ENCODE peak calls at places on chromosomes 6 and 20, in five cellular contexts. A is NCI-H2029, L is Right ventricle myocardium inferior, Q is aorta, H is GM23248. J is an unnamed sample.

GRCh38 chr20:54086444-54087134 is 16.2 kb upstream of the BCAS1 start:
- DNase-seq in A (no peak), H (peak), L (no peak), Q (no peak), J (no peak)

GRCh38 chr6:160256445-160256844 is 2.2 kb downstream of the SLC22A2 start:
- DNase-seq in Q (no peak), L (no peak), A (no peak), H (no peak), J (no peak)

GRCh38 chr6:42692151-42692911 is 30.1 kb downstream of the PRPH2 start:
- DNase-seq in H (peak), L (no peak), Q (no peak), A (no peak), J (no peak)

GRCh38 chr6:150478651-150479498 is 110.1 kb downstream of the IYD start:
- DNase-seq in Q (no peak), L (no peak), A (no peak), H (no peak), J (no peak)

GRCh38 chr6:21582651-21583050 is 10.9 kb upstream of the SOX4 start:
- DNase-seq in L (no peak), Q (no peak), H (peak), A (no peak), J (no peak)

GRCh38 chr20:61476956-61477355 is 224.9 kb downstream of the CDH4 start:
- DNase-seq in Q (no peak), A (no peak), L (no peak), H (no peak), J (no peak)

GRCh38 chr20:44017905-44018683 is 103.4 kb downstream of the TOX2 start:
- DNase-seq in Q (peak), H (peak), A (peak), L (no peak), J (no peak)

GRCh38 chr6:88266126-88266525 is 100.0 kb upstream of the CNR1 start:
- DNase-seq in L (no peak), A (no peak), H (no peak), Q (no peak), J (no peak)

GRCh38 chr20:47854687-47855212 is 69.5 kb upstream of the SULF2 start:
- DNase-seq in A (no peak), Q (no peak), H (peak), L (no peak), J (no peak)

GRCh38 chr6:34792605-34793500 is 970 bp downstream of the BLTP3A start:
- DNase-seq in A (peak), L (no peak), Q (peak), H (peak), J (no peak)

GRCh38 chr6:6320901-6321300 is 439 bp upstream of the F13A1 start:
- DNase-seq in Q (no peak), A (no peak), H (peak), L (no peak), J (no peak)

GRCh38 chr6:35573495-35574110 is 60.9 kb upstream of the TULP1 start:
- DNase-seq in Q (no peak), H (no peak), L (no peak), A (no peak), J (no peak)

GRCh38 chr6:138104618-138105213 is 2.5 kb downstream of the PERP start:
- DNase-seq in A (no peak), Q (no peak), H (no peak), L (no peak), J (no peak)

GRCh38 chr6:155248021-155249001 is 15.5 kb upstream of the CLDN20 start:
- DNase-seq in Q (peak), L (no peak), H (peak), A (no peak), J (no peak)

GRCh38 chr6:140043762-140044378 is 669.4 kb upstream of the CITED2 start:
- DNase-seq in H (peak), L (no peak), Q (no peak), A (no peak), J (no peak)

GRCh38 chr6:151413372-151414145 is 22.2 kb upstream of the ZBTB2 start:
- DNase-seq in A (no peak), H (no peak), L (no peak), Q (no peak), J (no peak)

GRCh38 chr20:61321481-61321880 is 69.4 kb downstream of the CDH4 start:
- DNase-seq in L (no peak), H (no peak), A (no peak), Q (no peak), J (no peak)

GRCh38 chr20:58706975-58707681 is 14.5 kb downstream of the NPEPL1 start:
- DNase-seq in H (no peak), A (no peak), L (peak), Q (no peak), J (peak)

GRCh38 chr6:138486249-138487121 is 12.8 kb downstream of the NHSL1 start:
- DNase-seq in L (no peak), H (no peak), A (no peak), Q (no peak), J (no peak)

GRCh38 chr6:104957301-104958177 is 632 bp downstream of the LIN28B start:
- DNase-seq in H (no peak), Q (no peak), L (no peak), A (no peak), J (no peak)

GRCh38 chr6:21826031-21826430 is 232.5 kb downstream of the SOX4 start:
- DNase-seq in A (no peak), Q (no peak), L (no peak), H (peak), J (no peak)

GRCh38 chr6:151389640-151390275 is 1.6 kb downstream of the ZBTB2 start:
- DNase-seq in A (no peak), L (peak), Q (peak), H (peak), J (peak)

GRCh38 chr20:62828051-62828450 is 11.2 kb downstream of the COL9A3 start:
- DNase-seq in A (no peak), Q (no peak), H (no peak), L (no peak), J (no peak)

GRCh38 chr6:149140137-149140909 is 177.2 kb upstream of the TAB2 start:
- DNase-seq in L (no peak), H (no peak), Q (no peak), A (no peak), J (no peak)

GRCh38 chr6:100472674-100473073 is 8.0 kb upstream of the SIM1 start:
- DNase-seq in A (no peak), L (no peak), H (peak), Q (no peak), J (no peak)

GRCh38 chr6:5728726-5729434 is 277.8 kb downstream of the NRN1 start:
- DNase-seq in L (no peak), A (peak), H (peak), Q (no peak), J (no peak)

GRCh38 chr6:9942131-9942530 is 472.7 kb downstream of the TFAP2A start:
- DNase-seq in L (no peak), Q (no peak), A (no peak), H (no peak), J (no peak)

GRCh38 chr6:41775293-41775882 is 4.3 kb downstream of the FRS3 start:
- DNase-seq in A (no peak), H (no peak), Q (no peak), L (no peak), J (no peak)

GRCh38 chr20:61477366-61477966 is 225.4 kb downstream of the CDH4 start:
- DNase-seq in Q (no peak), H (peak), L (no peak), A (no peak), J (no peak)

GRCh38 chr20:32995802-32996201 is 8.4 kb downstream of the SUN5 start:
- DNase-seq in Q (no peak), L (no peak), H (no peak), A (no peak), J (no peak)

GRCh38 chr20:20664795-20665194 is 47.6 kb downstream of the RALGAPA2 start:
- DNase-seq in Q (no peak), L (no peak), H (peak), A (peak), J (no peak)

GRCh38 chr6:23176883-23177282 is 607.5 kb downstream of the HDGFL1 start:
- DNase-seq in H (peak), L (no peak), Q (no peak), A (peak), J (no peak)

GRCh38 chr6:17945111-17945510 is 42.3 kb downstream of the KIF13A start:
- DNase-seq in A (no peak), L (no peak), H (peak), Q (no peak), J (no peak)

GRCh38 chr20:24991897-24992419 is 593 bp downstream of the APMAP start:
- DNase-seq in H (peak), A (no peak), L (no peak), Q (no peak), J (no peak)